ENCODE peak calls at places on chromosomes 4 and X, in five cellular contexts. One of them, this sample, is unnamed.

GRCh38 chr4:53937918-53938317 is 126.5 kb downstream of the CHIC2 start:
- DNase-seq in iPS DF 19.7: no peak
- DNase-seq in GM03348: peak
- DNase-seq in esophagus muscularis mucosa: no peak
- DNase-seq in HT1080: peak
- DNase-seq in this sample: peak

GRCh38 chr4:56261027-56261426 is 126.3 kb downstream of the AASDH start:
- DNase-seq in iPS DF 19.7: no peak
- DNase-seq in GM03348: no peak
- DNase-seq in esophagus muscularis mucosa: peak
- DNase-seq in HT1080: no peak
- DNase-seq in this sample: no peak

GRCh38 chr4:48133668-48134444 is at the start of gene TXK:
- DNase-seq in iPS DF 19.7: no peak
- DNase-seq in GM03348: no peak
- DNase-seq in esophagus muscularis mucosa: no peak
- DNase-seq in HT1080: no peak
- DNase-seq in this sample: no peak

GRCh38 chr4:1242506-1243450 is 6.2 kb downstream of the CTBP1 start:
- DNase-seq in iPS DF 19.7: no peak
- DNase-seq in GM03348: no peak
- DNase-seq in esophagus muscularis mucosa: no peak
- DNase-seq in HT1080: no peak
- DNase-seq in this sample: no peak

GRCh38 chr4:78864405-78865024 is 74.7 kb downstream of the PAQR3 start:
- DNase-seq in iPS DF 19.7: no peak
- DNase-seq in GM03348: peak
- DNase-seq in esophagus muscularis mucosa: no peak
- DNase-seq in HT1080: peak
- DNase-seq in this sample: peak

GRCh38 chr4:24719615-24720014 is 75.8 kb upstream of the SOD3 start:
- DNase-seq in iPS DF 19.7: no peak
- DNase-seq in GM03348: no peak
- DNase-seq in esophagus muscularis mucosa: no peak
- DNase-seq in HT1080: no peak
- DNase-seq in this sample: no peak

GRCh38 chrX:53798281-53798680 is 111.8 kb upstream of the HUWE1 start:
- DNase-seq in iPS DF 19.7: no peak
- DNase-seq in GM03348: no peak
- DNase-seq in esophagus muscularis mucosa: no peak
- DNase-seq in HT1080: no peak
- DNase-seq in this sample: no peak

GRCh38 chr4:173009129-173009823 is 159.3 kb upstream of the GALNT7 start:
- DNase-seq in iPS DF 19.7: no peak
- DNase-seq in GM03348: no peak
- DNase-seq in esophagus muscularis mucosa: no peak
- DNase-seq in HT1080: peak
- DNase-seq in this sample: no peak

GRCh38 chrX:140524556-140524955 is 19.7 kb upstream of the SOX3 start:
- DNase-seq in iPS DF 19.7: no peak
- DNase-seq in GM03348: peak
- DNase-seq in esophagus muscularis mucosa: no peak
- DNase-seq in HT1080: peak
- DNase-seq in this sample: no peak

GRCh38 chr4:7988437-7988836 is 48.8 kb upstream of the AFAP1 start:
- DNase-seq in iPS DF 19.7: no peak
- DNase-seq in GM03348: peak
- DNase-seq in esophagus muscularis mucosa: no peak
- DNase-seq in HT1080: no peak
- DNase-seq in this sample: no peak

GRCh38 chr4:140256335-140256734 is 102.4 kb upstream of the MAML3 start:
- DNase-seq in iPS DF 19.7: no peak
- DNase-seq in GM03348: peak
- DNase-seq in esophagus muscularis mucosa: no peak
- DNase-seq in HT1080: peak
- DNase-seq in this sample: peak

GRCh38 chr4:10053635-10054453 is 32.5 kb upstream of the SLC2A9 start:
- DNase-seq in iPS DF 19.7: no peak
- DNase-seq in GM03348: no peak
- DNase-seq in esophagus muscularis mucosa: peak
- DNase-seq in HT1080: no peak
- DNase-seq in this sample: no peak

GRCh38 chr4:120977435-120977997 is 55.0 kb upstream of the PRDM5 start:
- DNase-seq in iPS DF 19.7: peak
- DNase-seq in GM03348: peak
- DNase-seq in esophagus muscularis mucosa: no peak
- DNase-seq in HT1080: peak
- DNase-seq in this sample: peak

GRCh38 chr4:8508266-8508665 is 67.7 kb downstream of the TRMT44 start:
- DNase-seq in iPS DF 19.7: no peak
- DNase-seq in GM03348: no peak
- DNase-seq in esophagus muscularis mucosa: no peak
- DNase-seq in HT1080: no peak
- DNase-seq in this sample: no peak

GRCh38 chr4:16119981-16120380 is 36.2 kb upstream of the PROM1 start:
- DNase-seq in iPS DF 19.7: no peak
- DNase-seq in GM03348: no peak
- DNase-seq in esophagus muscularis mucosa: no peak
- DNase-seq in HT1080: no peak
- DNase-seq in this sample: no peak

GRCh38 chr4:146311238-146311970 is 97.1 kb downstream of the REELD1 start:
- DNase-seq in iPS DF 19.7: no peak
- DNase-seq in GM03348: no peak
- DNase-seq in esophagus muscularis mucosa: no peak
- DNase-seq in HT1080: no peak
- DNase-seq in this sample: no peak